ENCODE peak calls at places on chromosomes 2 and 18, in ten cellular contexts. One of them, this sample, is unnamed.
A peak's percentile ranks its signal among the peaks of the same experiment; 100 is the strongest.

GRCh38 chr2:4258563-4258962 is 555.2 kb downstream of the DCDC2C start:
- DNase-seq in coronary artery: no peak
- DNase-seq in adrenal gland: no peak
- DNase-seq in fibroblast of mammary gland: no peak
- DNase-seq in AG04449: no peak
- DNase-seq in bronchial epithelial cell: peak; percentile 55
- DNase-seq in thyroid gland: no peak
- DNase-seq in astrocyte of the spinal cord: peak; percentile 41
- DNase-seq in cardiac muscle cell: no peak
- DNase-seq in AG10803: no peak
- DNase-seq in this sample: no peak

GRCh38 chr2:112811276-112811831 is 25.2 kb downstream of the IL1B start:
- DNase-seq in coronary artery: no peak
- DNase-seq in adrenal gland: no peak
- DNase-seq in fibroblast of mammary gland: no peak
- DNase-seq in AG04449: no peak
- DNase-seq in bronchial epithelial cell: no peak
- DNase-seq in thyroid gland: no peak
- DNase-seq in astrocyte of the spinal cord: no peak
- DNase-seq in cardiac muscle cell: no peak
- DNase-seq in AG10803: no peak
- DNase-seq in this sample: no peak

GRCh38 chr2:29525921-29526320 is 395.5 kb downstream of the ALK start:
- DNase-seq in coronary artery: no peak
- DNase-seq in adrenal gland: no peak
- DNase-seq in fibroblast of mammary gland: no peak
- DNase-seq in AG04449: no peak
- DNase-seq in bronchial epithelial cell: no peak
- DNase-seq in thyroid gland: peak; percentile 63
- DNase-seq in astrocyte of the spinal cord: no peak
- DNase-seq in cardiac muscle cell: no peak
- DNase-seq in AG10803: no peak
- DNase-seq in this sample: no peak

GRCh38 chr2:166643980-166644379 is 149.9 kb upstream of the SCN7A start:
- DNase-seq in coronary artery: no peak
- DNase-seq in adrenal gland: no peak
- DNase-seq in fibroblast of mammary gland: no peak
- DNase-seq in AG04449: no peak
- DNase-seq in bronchial epithelial cell: no peak
- DNase-seq in thyroid gland: no peak
- DNase-seq in astrocyte of the spinal cord: no peak
- DNase-seq in cardiac muscle cell: no peak
- DNase-seq in AG10803: no peak
- DNase-seq in this sample: no peak

GRCh38 chr2:43887176-43887575 is 48.4 kb downstream of the ABCG8 start:
- DNase-seq in coronary artery: no peak
- DNase-seq in adrenal gland: peak; percentile 49
- DNase-seq in fibroblast of mammary gland: no peak
- DNase-seq in AG04449: no peak
- DNase-seq in bronchial epithelial cell: no peak
- DNase-seq in thyroid gland: no peak
- DNase-seq in astrocyte of the spinal cord: no peak
- DNase-seq in cardiac muscle cell: no peak
- DNase-seq in AG10803: no peak
- DNase-seq in this sample: no peak

GRCh38 chr2:70902579-70902978 is 33.1 kb upstream of the ATP6V1B1 start:
- DNase-seq in coronary artery: no peak
- DNase-seq in adrenal gland: no peak
- DNase-seq in fibroblast of mammary gland: no peak
- DNase-seq in AG04449: no peak
- DNase-seq in bronchial epithelial cell: no peak
- DNase-seq in thyroid gland: no peak
- DNase-seq in astrocyte of the spinal cord: no peak
- DNase-seq in cardiac muscle cell: no peak
- DNase-seq in AG10803: no peak
- DNase-seq in this sample: no peak

GRCh38 chr2:102048465-102048864 is 56.7 kb downstream of the IL1R2 start:
- DNase-seq in coronary artery: no peak
- DNase-seq in adrenal gland: peak; percentile 90
- DNase-seq in fibroblast of mammary gland: peak; percentile 96
- DNase-seq in AG04449: no peak
- DNase-seq in bronchial epithelial cell: no peak
- DNase-seq in thyroid gland: peak; percentile 35
- DNase-seq in astrocyte of the spinal cord: peak; percentile 71
- DNase-seq in cardiac muscle cell: no peak
- DNase-seq in AG10803: no peak
- DNase-seq in this sample: peak; percentile 77

GRCh38 chr2:203871371-203871983 is 3.9 kb downstream of the CTLA4 start:
- DNase-seq in coronary artery: no peak
- DNase-seq in adrenal gland: no peak
- DNase-seq in fibroblast of mammary gland: no peak
- DNase-seq in AG04449: no peak
- DNase-seq in bronchial epithelial cell: no peak
- DNase-seq in thyroid gland: no peak
- DNase-seq in astrocyte of the spinal cord: no peak
- DNase-seq in cardiac muscle cell: no peak
- DNase-seq in AG10803: no peak
- DNase-seq in this sample: no peak

GRCh38 chr2:201151127-201152074 is 31.5 kb upstream of the CASP10 start:
- DNase-seq in coronary artery: no peak
- DNase-seq in adrenal gland: no peak
- DNase-seq in fibroblast of mammary gland: peak; percentile 94
- DNase-seq in AG04449: peak; percentile 73
- DNase-seq in bronchial epithelial cell: peak; percentile 94
- DNase-seq in thyroid gland: no peak
- DNase-seq in astrocyte of the spinal cord: peak; percentile 90
- DNase-seq in cardiac muscle cell: no peak
- DNase-seq in AG10803: peak; percentile 84
- DNase-seq in this sample: peak; percentile 89

GRCh38 chr18:34726286-34727004 is 16.3 kb downstream of the DTNA start:
- DNase-seq in coronary artery: no peak
- DNase-seq in adrenal gland: no peak
- DNase-seq in fibroblast of mammary gland: no peak
- DNase-seq in AG04449: no peak
- DNase-seq in bronchial epithelial cell: no peak
- DNase-seq in thyroid gland: no peak
- DNase-seq in astrocyte of the spinal cord: no peak
- DNase-seq in cardiac muscle cell: no peak
- DNase-seq in AG10803: no peak
- DNase-seq in this sample: no peak

GRCh38 chr2:109166811-109167210 is 37.8 kb downstream of the SH3RF3 start:
- DNase-seq in coronary artery: no peak
- DNase-seq in adrenal gland: peak; percentile 52
- DNase-seq in fibroblast of mammary gland: peak; percentile 93
- DNase-seq in AG04449: no peak
- DNase-seq in bronchial epithelial cell: no peak
- DNase-seq in thyroid gland: no peak
- DNase-seq in astrocyte of the spinal cord: peak; percentile 42
- DNase-seq in cardiac muscle cell: no peak
- DNase-seq in AG10803: peak; percentile 91
- DNase-seq in this sample: peak; percentile 82

GRCh38 chr2:237184192-237184922 is 98.7 kb downstream of the COPS8 start:
- DNase-seq in coronary artery: no peak
- DNase-seq in adrenal gland: no peak
- DNase-seq in fibroblast of mammary gland: peak; percentile 97
- DNase-seq in AG04449: no peak
- DNase-seq in bronchial epithelial cell: peak; percentile 75
- DNase-seq in thyroid gland: no peak
- DNase-seq in astrocyte of the spinal cord: peak; percentile 71
- DNase-seq in cardiac muscle cell: no peak
- DNase-seq in AG10803: peak; percentile 40
- DNase-seq in this sample: peak; percentile 75

GRCh38 chr2:128416366-128416765 is 97.7 kb upstream of the HS6ST1 start:
- DNase-seq in coronary artery: peak; percentile 52
- DNase-seq in adrenal gland: peak; percentile 34
- DNase-seq in fibroblast of mammary gland: no peak
- DNase-seq in AG04449: no peak
- DNase-seq in bronchial epithelial cell: no peak
- DNase-seq in thyroid gland: no peak
- DNase-seq in astrocyte of the spinal cord: no peak
- DNase-seq in cardiac muscle cell: no peak
- DNase-seq in AG10803: no peak
- DNase-seq in this sample: no peak

GRCh38 chr2:177072069-177072468 is 140.5 kb upstream of the HNRNPA3 start:
- DNase-seq in coronary artery: no peak
- DNase-seq in adrenal gland: no peak
- DNase-seq in fibroblast of mammary gland: peak; percentile 60
- DNase-seq in AG04449: no peak
- DNase-seq in bronchial epithelial cell: peak; percentile 13
- DNase-seq in thyroid gland: no peak
- DNase-seq in astrocyte of the spinal cord: no peak
- DNase-seq in cardiac muscle cell: no peak
- DNase-seq in AG10803: peak; percentile 4
- DNase-seq in this sample: peak; percentile 4

GRCh38 chr18:9549405-9549804 is 65.0 kb downstream of the PPP4R1 start:
- DNase-seq in coronary artery: no peak
- DNase-seq in adrenal gland: no peak
- DNase-seq in fibroblast of mammary gland: no peak
- DNase-seq in AG04449: no peak
- DNase-seq in bronchial epithelial cell: no peak
- DNase-seq in thyroid gland: no peak
- DNase-seq in astrocyte of the spinal cord: no peak
- DNase-seq in cardiac muscle cell: no peak
- DNase-seq in AG10803: no peak
- DNase-seq in this sample: no peak

GRCh38 chr2:241659150-241659739 is 21.8 kb downstream of the ATG4B start:
- DNase-seq in coronary artery: no peak
- DNase-seq in adrenal gland: peak; percentile 89
- DNase-seq in fibroblast of mammary gland: peak; percentile 79
- DNase-seq in AG04449: no peak
- DNase-seq in bronchial epithelial cell: peak; percentile 57
- DNase-seq in thyroid gland: peak; percentile 42
- DNase-seq in astrocyte of the spinal cord: peak; percentile 81
- DNase-seq in cardiac muscle cell: peak; percentile 59
- DNase-seq in AG10803: peak; percentile 76
- DNase-seq in this sample: peak; percentile 72

GRCh38 chr2:164061129-164061746 is 325.4 kb upstream of the FIGN start:
- DNase-seq in coronary artery: no peak
- DNase-seq in adrenal gland: peak; percentile 58
- DNase-seq in fibroblast of mammary gland: peak; percentile 43
- DNase-seq in AG04449: no peak
- DNase-seq in bronchial epithelial cell: peak; percentile 35
- DNase-seq in thyroid gland: peak; percentile 27
- DNase-seq in astrocyte of the spinal cord: peak; percentile 34
- DNase-seq in cardiac muscle cell: peak; percentile 65
- DNase-seq in AG10803: peak; percentile 22
- DNase-seq in this sample: no peak

GRCh38 chr2:74724496-74724895 is 70.4 kb downstream of the SEMA4F start:
- DNase-seq in coronary artery: no peak
- DNase-seq in adrenal gland: no peak
- DNase-seq in fibroblast of mammary gland: no peak
- DNase-seq in AG04449: no peak
- DNase-seq in bronchial epithelial cell: no peak
- DNase-seq in thyroid gland: no peak
- DNase-seq in astrocyte of the spinal cord: no peak
- DNase-seq in cardiac muscle cell: no peak
- DNase-seq in AG10803: no peak
- DNase-seq in this sample: no peak
- TF ChIP-seq CTCF in coronary artery: no peak
- TF ChIP-seq CTCF in adrenal gland: no peak
- TF ChIP-seq CTCF in fibroblast of mammary gland: no peak
- TF ChIP-seq CTCF in AG04449: no peak
- TF ChIP-seq CTCF in bronchial epithelial cell: no peak
- TF ChIP-seq CTCF in thyroid gland: no peak
- TF ChIP-seq CTCF in astrocyte of the spinal cord: no peak
- TF ChIP-seq CTCF in cardiac muscle cell: no peak
- TF ChIP-seq CTCF in AG10803: no peak
- TF ChIP-seq CTCF in this sample: no peak

GRCh38 chr18:61582205-61582710 is 249.0 kb downstream of the CDH20 start:
- DNase-seq in coronary artery: peak; percentile 80
- DNase-seq in adrenal gland: no peak
- DNase-seq in fibroblast of mammary gland: no peak
- DNase-seq in AG04449: no peak
- DNase-seq in bronchial epithelial cell: no peak
- DNase-seq in thyroid gland: no peak
- DNase-seq in astrocyte of the spinal cord: no peak
- DNase-seq in cardiac muscle cell: no peak
- DNase-seq in AG10803: no peak
- DNase-seq in this sample: no peak
- H3K4me3 ChIP-seq in coronary artery: peak overlapping the region; percentile 67
- H3K4me3 ChIP-seq in adrenal gland: no peak overlapping the region
- H3K4me3 ChIP-seq in fibroblast of mammary gland: peak overlapping the region; percentile 42
- H3K4me3 ChIP-seq in AG04449: peak overlapping the region; percentile 53
- H3K4me3 ChIP-seq in bronchial epithelial cell: peak overlapping the region; percentile 37
- H3K4me3 ChIP-seq in thyroid gland: no peak overlapping the region
- H3K4me3 ChIP-seq in astrocyte of the spinal cord: peak overlapping the region; percentile 33
- H3K4me3 ChIP-seq in cardiac muscle cell: peak overlapping the region; percentile 19
- H3K4me3 ChIP-seq in AG10803: peak overlapping the region; percentile 56
- H3K4me3 ChIP-seq in this sample: peak overlapping the region; percentile 54

GRCh38 chr18:11081009-11081532 is 68.3 kb downstream of the PIEZO2 start:
- DNase-seq in coronary artery: no peak
- DNase-seq in adrenal gland: no peak
- DNase-seq in fibroblast of mammary gland: no peak
- DNase-seq in AG04449: no peak
- DNase-seq in bronchial epithelial cell: no peak
- DNase-seq in thyroid gland: no peak
- DNase-seq in astrocyte of the spinal cord: no peak
- DNase-seq in cardiac muscle cell: no peak
- DNase-seq in AG10803: no peak
- DNase-seq in this sample: no peak
- TF ChIP-seq CTCF in coronary artery: no peak
- TF ChIP-seq CTCF in adrenal gland: no peak
- TF ChIP-seq CTCF in fibroblast of mammary gland: no peak
- TF ChIP-seq CTCF in AG04449: no peak
- TF ChIP-seq CTCF in bronchial epithelial cell: no peak
- TF ChIP-seq CTCF in thyroid gland: no peak
- TF ChIP-seq CTCF in astrocyte of the spinal cord: no peak
- TF ChIP-seq CTCF in cardiac muscle cell: no peak
- TF ChIP-seq CTCF in AG10803: no peak
- TF ChIP-seq CTCF in this sample: no peak

GRCh38 chr2:173195100-173195499 is 119.5 kb downstream of the MAP3K20 start:
- DNase-seq in coronary artery: no peak
- DNase-seq in adrenal gland: no peak
- DNase-seq in fibroblast of mammary gland: no peak
- DNase-seq in AG04449: no peak
- DNase-seq in bronchial epithelial cell: no peak
- DNase-seq in thyroid gland: peak; percentile 68
- DNase-seq in astrocyte of the spinal cord: no peak
- DNase-seq in cardiac muscle cell: no peak
- DNase-seq in AG10803: no peak
- DNase-seq in this sample: no peak

GRCh38 chr2:173193925-173194324 is 118.3 kb downstream of the MAP3K20 start:
- DNase-seq in coronary artery: no peak
- DNase-seq in adrenal gland: no peak
- DNase-seq in fibroblast of mammary gland: peak; percentile 26
- DNase-seq in AG04449: no peak
- DNase-seq in bronchial epithelial cell: peak; percentile 53
- DNase-seq in thyroid gland: no peak
- DNase-seq in astrocyte of the spinal cord: peak; percentile 59
- DNase-seq in cardiac muscle cell: no peak
- DNase-seq in AG10803: peak; percentile 68
- DNase-seq in this sample: no peak

GRCh38 chr2:173196638-173197037 is 121.0 kb downstream of the MAP3K20 start:
- DNase-seq in coronary artery: no peak
- DNase-seq in adrenal gland: no peak
- DNase-seq in fibroblast of mammary gland: no peak
- DNase-seq in AG04449: no peak
- DNase-seq in bronchial epithelial cell: no peak
- DNase-seq in thyroid gland: no peak
- DNase-seq in astrocyte of the spinal cord: no peak
- DNase-seq in cardiac muscle cell: peak; percentile 17
- DNase-seq in AG10803: no peak
- DNase-seq in this sample: no peak

GRCh38 chr2:173198338-173198737 is 122.7 kb downstream of the MAP3K20 start:
- DNase-seq in coronary artery: no peak
- DNase-seq in adrenal gland: no peak
- DNase-seq in fibroblast of mammary gland: no peak
- DNase-seq in AG04449: no peak
- DNase-seq in bronchial epithelial cell: no peak
- DNase-seq in thyroid gland: no peak
- DNase-seq in astrocyte of the spinal cord: no peak
- DNase-seq in cardiac muscle cell: no peak
- DNase-seq in AG10803: no peak
- DNase-seq in this sample: no peak

GRCh38 chr2:173196080-173196479 is 120.4 kb downstream of the MAP3K20 start:
- DNase-seq in coronary artery: no peak
- DNase-seq in adrenal gland: no peak
- DNase-seq in fibroblast of mammary gland: no peak
- DNase-seq in AG04449: no peak
- DNase-seq in bronchial epithelial cell: no peak
- DNase-seq in thyroid gland: no peak
- DNase-seq in astrocyte of the spinal cord: no peak
- DNase-seq in cardiac muscle cell: no peak
- DNase-seq in AG10803: no peak
- DNase-seq in this sample: no peak
- H3K4me3 ChIP-seq in coronary artery: no peak overlapping the region
- H3K4me3 ChIP-seq in adrenal gland: no peak overlapping the region
- H3K4me3 ChIP-seq in fibroblast of mammary gland: no peak overlapping the region
- H3K4me3 ChIP-seq in AG04449: no peak overlapping the region
- H3K4me3 ChIP-seq in bronchial epithelial cell: no peak overlapping the region
- H3K4me3 ChIP-seq in thyroid gland: no peak overlapping the region
- H3K4me3 ChIP-seq in astrocyte of the spinal cord: no peak overlapping the region
- H3K4me3 ChIP-seq in cardiac muscle cell: no peak overlapping the region
- H3K4me3 ChIP-seq in AG10803: no peak overlapping the region
- H3K4me3 ChIP-seq in this sample: no peak overlapping the region

This sample was measured in foreskin fibroblast.